ENCODE peak calls at places on chromosomes 1 and 21, in six cellular contexts. G is NT2/D1; P is NCI-H1092; K is CD8-positive, alpha-beta memory T cell; B is activated T-helper 2 cell treated with anti-CD3 and anti-CD28 coated beads, Interferon-gamma antibody, Interleukin-2, Interleukin-4, amounts not matched to agents 10 μg/mL and 5 μg/mL and 100 μg/mL, durations not matched to agents 14 hours and 24 hours and 36 hours; R is lower leg skin. M is an unnamed sample.

GRCh38 chr1:47906466-47907191 is 90.6 kb downstream of the TRABD2B start:
- DNase-seq in P (no peak), B (no peak), K (no peak), G (no peak), R (no peak), M (no peak)

GRCh38 chr1:189616893-189617292 is 860.8 kb downstream of the BRINP3 start:
- DNase-seq in P (no peak), R (no peak), B (no peak), G (no peak), K (no peak), M (no peak)

GRCh38 chr1:43507296-43508295 is 23.1 kb upstream of the PTPRF start:
- DNase-seq in P (no peak), G (no peak), K (no peak), R (peak), B (no peak), M (no peak)

GRCh38 chr1:58862728-58863385 is 79.0 kb upstream of the JUN start:
- DNase-seq in P (no peak), G (peak), K (no peak), R (no peak), B (no peak), M (no peak)

GRCh38 chr1:118739421-118739930 is 248.7 kb downstream of the TBX15 start:
- DNase-seq in R (no peak), K (no peak), G (peak), B (no peak), P (no peak), M (no peak)

GRCh38 chr21:44571296-44571695 is 2.2 kb upstream of the KRTAP10-4 start:
- DNase-seq in P (no peak), K (no peak), R (no peak), G (no peak), B (no peak), M (no peak)

GRCh38 chr1:214248294-214249082 is 32.5 kb upstream of the SMYD2 start:
- DNase-seq in P (no peak), B (no peak), R (no peak), K (no peak), G (no peak), M (no peak)

GRCh38 chr1:203437696-203438315 is 37.8 kb upstream of the PRELP start:
- DNase-seq in K (no peak), R (peak), G (no peak), B (no peak), P (no peak), M (no peak)

GRCh38 chr1:43047135-43047534 is 88.5 kb upstream of the SLC2A1 start:
- DNase-seq in K (no peak), G (no peak), P (no peak), R (no peak), B (no peak), M (no peak)

GRCh38 chr1:92317836-92318493 is 19.1 kb downstream of the RPAP2 start:
- DNase-seq in K (no peak), B (peak), P (no peak), R (no peak), G (no peak), M (no peak)

GRCh38 chr21:16241500-16241963 is 511.8 kb downstream of the USP25 start:
- DNase-seq in K (no peak), G (peak), B (no peak), P (no peak), R (no peak), M (no peak)

GRCh38 chr21:42117229-42118048 is 46.3 kb downstream of the UMODL1 start:
- DNase-seq in K (peak), P (peak), G (peak), B (peak), R (peak), M (peak)

GRCh38 chr1:248863011-248863881 is 4.4 kb upstream of the ZNF692 start:
- DNase-seq in K (peak), G (no peak), R (peak), B (peak), P (peak), M (peak)

GRCh38 chr1:3695326-3696217 is 43.3 kb downstream of the TP73 start:
- DNase-seq in P (no peak), B (no peak), R (no peak), G (peak), K (no peak), M (no peak)